ENCODE peak calls at places on chromosomes 3 and 15, in seven cellular contexts. L is tibial nerve; X is CD8-positive, alpha-beta T cell; M is stomach; T is HFF-Myc; E is testis; S is hepatocyte. Q is an unnamed sample.
A peak's percentile ranks its signal among the peaks of the same experiment; 100 is the strongest.

GRCh38 chr3:12957824-12958792 is 115.1 kb downstream of the IQSEC1 start:
- DNase-seq in L (no peak), X (no peak), M (no peak), T (no peak), E (no peak), S (no peak), Q (no peak)

GRCh38 chr3:67593761-67594234 is 60.6 kb downstream of the SUCLG2 start:
- DNase-seq in L (no peak), X (no peak), M (no peak), T (no peak), E (no peak), S (no peak), Q (peak; percentile 48)

GRCh38 chr3:100400424-100400781 is 486 bp downstream of the TOMM70 start:
- DNase-seq in L (no peak), X (peak; percentile 11), M (no peak), T (no peak), E (no peak), S (peak; percentile 42), Q (no peak)

GRCh38 chr3:156816794-156817741 is 9.1 kb upstream of the LEKR1 start:
- DNase-seq in L (peak; percentile 69), X (peak; percentile 86), M (peak; percentile 93), T (peak; percentile 78), E (peak; percentile 86), S (peak; percentile 97), Q (peak; percentile 82)

GRCh38 chr15:85786778-85787114 is 8.0 kb downstream of the KLHL25 start:
- DNase-seq in L (no peak), X (no peak), M (no peak), T (no peak), E (no peak), S (no peak), Q (no peak)

GRCh38 chr3:52005571-52005986 is 9.9 kb upstream of the RPL29 start:
- DNase-seq in L (no peak), X (no peak), M (peak; percentile 52), T (peak; percentile 50), E (peak; percentile 90), S (peak; percentile 60), Q (no peak)

GRCh38 chr3:56942523-56942922 is 117.9 kb upstream of the SPATA12 start:
- DNase-seq in L (no peak), X (no peak), M (no peak), T (no peak), E (no peak), S (no peak), Q (no peak)

GRCh38 chr15:62503451-62503850 is 338.4 kb upstream of the C2CD4B start:
- DNase-seq in L (peak; percentile 32), X (no peak), M (no peak), T (no peak), E (no peak), S (peak; percentile 42), Q (no peak)

GRCh38 chr3:25349828-25350227 is 78.2 kb upstream of the RARB start:
- DNase-seq in L (no peak), X (no peak), M (no peak), T (no peak), E (no peak), S (no peak), Q (no peak)

GRCh38 chr3:10173926-10174435 is 9.3 kb downstream of the IRAK2 start:
- DNase-seq in L (peak; percentile 72), X (no peak), M (peak; percentile 41), T (peak; percentile 60), E (peak; percentile 72), S (peak; percentile 27), Q (peak; percentile 81)

GRCh38 chr3:40912461-40912860 is 286.8 kb upstream of the CTNNB1 start:
- DNase-seq in L (no peak), X (no peak), M (no peak), T (no peak), E (no peak), S (no peak), Q (no peak)

GRCh38 chr15:90020041-90020735 is 19.1 kb downstream of the ZNF710 start:
- DNase-seq in L (no peak), X (no peak), M (no peak), T (no peak), E (no peak), S (no peak), Q (no peak)

GRCh38 chr15:88833196-88833595 is 30.0 kb downstream of the ACAN start:
- DNase-seq in L (no peak), X (no peak), M (no peak), T (no peak), E (no peak), S (no peak), Q (no peak)

GRCh38 chr3:81920805-81921204 is 159.4 kb upstream of the GBE1 start:
- DNase-seq in L (no peak), X (no peak), M (no peak), T (peak; percentile 89), E (peak; percentile 21), S (peak; percentile 18), Q (no peak)

GRCh38 chr3:150248865-150249360 is 159.2 kb upstream of the TSC22D2 start:
- DNase-seq in L (no peak), X (no peak), M (no peak), T (no peak), E (no peak), S (no peak), Q (no peak)
- H3K4me3 ChIP-seq in L (no peak overlapping the region), X (no peak overlapping the region), M (no peak overlapping the region), T (no peak overlapping the region), E (no peak overlapping the region), S (no peak overlapping the region), Q (no peak overlapping the region)

DNA sequence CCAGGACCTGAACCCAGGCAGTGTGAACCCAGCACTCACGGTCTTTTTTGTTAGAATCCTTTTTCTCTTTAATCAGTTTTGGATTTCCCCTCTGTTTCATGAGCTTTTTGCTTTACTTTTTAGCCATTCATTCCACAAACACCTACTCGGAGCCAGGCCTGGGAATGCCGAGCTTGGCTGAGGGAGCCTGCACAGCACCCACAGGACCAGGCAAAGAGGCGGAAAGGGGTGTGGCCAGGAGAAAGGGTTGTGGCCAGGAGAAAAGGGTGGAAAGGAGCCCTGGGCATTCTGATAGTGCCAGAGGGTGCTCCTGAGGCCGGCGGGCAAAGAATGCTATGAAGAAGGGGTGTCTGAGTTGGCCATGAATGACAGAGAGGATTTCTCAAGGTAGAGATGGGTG is 157.4 kb downstream of the XXYLT1 start:
- DNase-seq in L (no peak), X (no peak), M (no peak), T (no peak), E (no peak), S (no peak), Q (no peak)
- TF ChIP-seq CTCF in L (no peak), X (no peak), M (no peak), T (no peak), E (no peak), S (no peak), Q (no peak)

GRCh38 chr3:48593337-48593736 is 1.8 kb downstream of the COL7A1 start:
- DNase-seq in L (no peak), X (no peak), M (no peak), T (no peak), E (no peak), S (no peak), Q (no peak)
- H3K4me3 ChIP-seq in L (no peak overlapping the region), X (no peak overlapping the region), M (no peak overlapping the region), T (peak overlapping the region; percentile 56), E (no peak overlapping the region), S (no peak overlapping the region), Q (peak overlapping the region; percentile 62)

GRCh38 chr3:187533797-187534196 is 136.4 kb downstream of the SST start:
- DNase-seq in L (no peak), X (no peak), M (no peak), T (no peak), E (no peak), S (no peak), Q (no peak)
- TF ChIP-seq CTCF in L (no peak), X (no peak), M (no peak), T (no peak), E (no peak), S (no peak), Q (no peak)

GRCh38 chr15:26771168-26771916 is 1.5 kb downstream of the GABRB3 start:
- DNase-seq in L (no peak), X (no peak), M (peak; percentile 35), T (no peak), E (peak; percentile 73), S (peak; percentile 78), Q (no peak)
- H3K4me3 ChIP-seq in L (no peak overlapping the region), X (no peak overlapping the region), M (peak overlapping the region; percentile 50), T (no peak overlapping the region), E (peak overlapping the region; percentile 50), S (no peak overlapping the region), Q (no peak overlapping the region)

GRCh38 chr15:68315035-68315434 is 37.5 kb downstream of the FEM1B start:
- DNase-seq in L (no peak), X (no peak), M (no peak), T (no peak), E (no peak), S (no peak), Q (no peak)

GRCh38 chr15:68317281-68318007 is 39.9 kb downstream of the FEM1B start:
- DNase-seq in L (no peak), X (no peak), M (no peak), T (no peak), E (no peak), S (no peak), Q (no peak)

GRCh38 chr15:68315495-68316007 is 38.0 kb downstream of the FEM1B start:
- DNase-seq in L (no peak), X (no peak), M (peak; percentile 13), T (no peak), E (peak; percentile 34), S (no peak), Q (no peak)

GRCh38 chr15:68314563-68314962 is 37.0 kb downstream of the FEM1B start:
- DNase-seq in L (peak; percentile 63), X (no peak), M (peak; percentile 17), T (no peak), E (peak; percentile 68), S (no peak), Q (no peak)

GRCh38 chr15:68316061-68316804 is 38.7 kb downstream of the FEM1B start:
- DNase-seq in L (no peak), X (no peak), M (peak; percentile 26), T (no peak), E (no peak), S (no peak), Q (no peak)
- TF ChIP-seq CTCF in L (no peak), X (no peak), M (no peak), T (peak; percentile 56), E (no peak), S (peak; percentile 40), Q (no peak)

DNA sequence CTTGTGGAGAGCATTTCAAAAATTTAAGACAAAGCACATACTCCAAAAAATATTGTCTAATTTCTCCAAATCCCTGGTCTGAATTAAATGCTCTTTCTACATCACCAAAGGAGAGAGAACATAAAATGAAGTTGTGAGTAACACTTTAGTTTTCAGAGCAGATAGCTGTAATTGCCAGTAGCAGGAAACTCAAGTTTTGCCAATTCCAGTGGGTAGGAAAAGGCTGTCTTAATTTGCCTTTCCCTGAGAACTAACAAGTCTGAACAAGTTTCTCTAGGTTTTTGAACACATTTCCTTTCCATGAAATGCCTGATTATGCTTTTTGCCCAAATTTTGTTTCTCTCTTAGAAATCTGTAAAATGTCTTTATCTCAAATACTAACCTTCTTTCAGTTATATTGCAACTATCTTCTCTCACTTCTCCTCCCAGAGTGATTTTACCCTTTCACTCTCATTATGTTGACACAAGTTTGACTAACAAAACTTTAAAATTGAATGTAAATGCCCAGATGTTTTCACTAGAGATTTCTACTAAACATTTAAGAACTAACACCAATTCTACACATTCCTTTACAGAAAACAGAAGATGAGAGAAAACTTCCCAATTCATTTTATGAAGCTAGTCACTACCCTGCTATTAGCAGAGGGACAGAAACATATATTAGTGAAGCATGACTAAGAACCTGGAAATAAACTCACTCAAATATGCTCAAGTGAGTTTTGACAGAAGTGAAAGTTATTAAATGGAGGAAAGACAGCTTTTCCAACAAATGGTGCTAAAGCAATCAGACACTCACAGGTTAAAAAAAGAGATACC is 38.4 kb downstream of the RFX7 start:
- DNase-seq in L (no peak), X (no peak), M (no peak), T (peak; percentile 27), E (no peak), S (no peak), Q (peak; percentile 4)
- H3K4me3 ChIP-seq in L (no peak overlapping the region), X (no peak overlapping the region), M (no peak overlapping the region), T (no peak overlapping the region), E (no peak overlapping the region), S (no peak overlapping the region), Q (no peak overlapping the region)

Q was measured in AG09309.